ENCODE peak calls at places on chromosomes 5 and 9, in nine cellular contexts. Q is NCI-H2081; J is cardiac muscle cell; Y is HCT116; N is anterior cingulate cortex; C is fibroblast of pulmonary artery; U is lung; R is stimulated activated CD4-positive, alpha-beta T cell treated with anti-CD3 and anti-CD28 coated beads, Interleukin-12 subunit alpha, Interleukin-12 subunit beta, amount 100 ng/mL, for 4 hours; V is stimulated activated CD8-positive, alpha-beta memory T cell treated with anti-CD3 and anti-CD28 coated beads, Interleukin-2, amount 100 ng/mL, for 48 hours. S is an unnamed sample.

GRCh38 chr5:39598641-39599248 is 174.0 kb upstream of the DAB2 start:
- DNase-seq in Q (no peak), J (no peak), Y (no peak), N (no peak), C (no peak), U (no peak), R (no peak), V (no peak), S (no peak)

GRCh38 chr9:121818841-121819430 is 167.5 kb downstream of the DAB2IP start:
- DNase-seq in Q (no peak), J (no peak), Y (no peak), N (no peak), C (no peak), U (no peak), R (no peak), V (no peak), S (no peak)

GRCh38 chr9:101673642-101674041 is 64.8 kb downstream of the GRIN3A start:
- DNase-seq in Q (no peak), J (no peak), Y (no peak), N (no peak), C (no peak), U (no peak), R (no peak), V (no peak), S (no peak)

GRCh38 chr5:109739741-109740140 is 50.0 kb downstream of the MAN2A1 start:
- DNase-seq in Q (no peak), J (peak), Y (no peak), N (no peak), C (peak), U (no peak), R (no peak), V (no peak), S (no peak)

GRCh38 chr9:110251212-110251611 is 5.1 kb downstream of the TXN start:
- DNase-seq in Q (no peak), J (peak), Y (no peak), N (no peak), C (no peak), U (no peak), R (no peak), V (no peak), S (no peak)

GRCh38 chr9:87535817-87536539 is 38.3 kb downstream of the DAPK1 start:
- DNase-seq in Q (no peak), J (peak), Y (no peak), N (no peak), C (no peak), U (no peak), R (no peak), V (peak), S (no peak)

GRCh38 chr5:154145268-154145667 is 45.3 kb upstream of the GALNT10 start:
- DNase-seq in Q (no peak), J (no peak), Y (no peak), N (no peak), C (no peak), U (peak), R (no peak), V (no peak), S (no peak)

GRCh38 chr9:133732351-133733073 is 5.6 kb downstream of the SARDH start:
- DNase-seq in Q (no peak), J (no peak), Y (no peak), N (no peak), C (no peak), U (no peak), R (no peak), V (no peak), S (no peak)

GRCh38 chr5:58265531-58265930 is 194.4 kb downstream of the PLK2 start:
- DNase-seq in Q (no peak), J (no peak), Y (no peak), N (no peak), C (no peak), U (no peak), R (no peak), V (no peak), S (no peak)

GRCh38 chr5:95858023-95858461 is 35.5 kb upstream of the GLRX start:
- DNase-seq in Q (no peak), J (peak), Y (no peak), N (no peak), C (peak), U (peak), R (no peak), V (no peak), S (no peak)

GRCh38 chr9:90631964-90632363 is 10.7 kb downstream of the DIRAS2 start:
- DNase-seq in Q (no peak), J (no peak), Y (no peak), N (no peak), C (no peak), U (no peak), R (no peak), V (no peak), S (no peak)

GRCh38 chr5:91311697-91312501 is 71.2 kb downstream of the ARRDC3 start:
- DNase-seq in Q (no peak), J (peak), Y (peak), N (peak), C (peak), U (peak), R (peak), V (peak), S (peak)

GRCh38 chr5:138466058-138466899 is 1.0 kb downstream of the EGR1 start:
- DNase-seq in Q (no peak), J (no peak), Y (no peak), N (no peak), C (peak), U (peak), R (no peak), V (no peak), S (peak)

GRCh38 chr5:2727620-2728019 is 23.9 kb downstream of the IRX2 start:
- DNase-seq in Q (no peak), J (no peak), Y (no peak), N (no peak), C (no peak), U (no peak), R (no peak), V (no peak), S (no peak)

GRCh38 chr9:95434116-95435073 is 82.4 kb downstream of the PTCH1 start:
- DNase-seq in Q (no peak), J (peak), Y (peak), N (no peak), C (no peak), U (no peak), R (no peak), V (no peak), S (no peak)

GRCh38 chr9:93896093-93896492 is 59.1 kb downstream of the BARX1 start:
- DNase-seq in Q (no peak), J (no peak), Y (no peak), N (no peak), C (no peak), U (no peak), R (no peak), V (no peak), S (no peak)

GRCh38 chr9:134783699-134784039 is 96.9 kb upstream of the FCN2 start:
- DNase-seq in Q (no peak), J (peak), Y (no peak), N (no peak), C (peak), U (peak), R (no peak), V (no peak), S (no peak)

GRCh38 chr9:116075191-116075590 is 78.4 kb upstream of the PAPPA start:
- DNase-seq in Q (no peak), J (peak), Y (no peak), N (no peak), C (peak), U (no peak), R (no peak), V (no peak), S (no peak)

GRCh38 chr5:164002214-164002613 is 496.8 kb downstream of the MAT2B start:
- DNase-seq in Q (no peak), J (no peak), Y (no peak), N (no peak), C (no peak), U (no peak), R (no peak), V (no peak), S (no peak)

GRCh38 chr5:56085205-56085604 is 90.4 kb upstream of the IL6ST start:
- DNase-seq in Q (no peak), J (peak), Y (no peak), N (no peak), C (peak), U (no peak), R (no peak), V (no peak), S (no peak)

GRCh38 chr5:25418319-25418859 is 773.6 kb upstream of the CDH10 start:
- DNase-seq in Q (no peak), J (no peak), Y (no peak), N (no peak), C (no peak), U (no peak), R (no peak), V (no peak), S (no peak)

GRCh38 chr5:176532795-176533194 is 4.4 kb downstream of the RNF44 start:
- DNase-seq in Q (no peak), J (no peak), Y (no peak), N (no peak), C (no peak), U (no peak), R (no peak), V (no peak), S (no peak)

GRCh38 chr5:24163091-24163490 is 481.7 kb downstream of the CDH10 start:
- DNase-seq in Q (no peak), J (no peak), Y (no peak), N (no peak), C (no peak), U (no peak), R (no peak), V (no peak), S (no peak)

GRCh38 chr9:136089697-136090045 is 5.4 kb downstream of the NACC2 start:
- DNase-seq in Q (no peak), J (peak), Y (no peak), N (no peak), C (peak), U (no peak), R (no peak), V (no peak), S (no peak)

GRCh38 chr5:14061106-14061505 is 82.0 kb upstream of the TRIO start:
- DNase-seq in Q (no peak), J (no peak), Y (no peak), N (no peak), C (no peak), U (no peak), R (no peak), V (no peak), S (no peak)

GRCh38 chr9:134891016-134891589 is 10.5 kb downstream of the FCN2 start:
- DNase-seq in Q (no peak), J (no peak), Y (no peak), N (no peak), C (no peak), U (no peak), R (no peak), V (no peak), S (no peak)

GRCh38 chr5:78577051-78577807 is 71.3 kb downstream of the LHFPL2 start:
- DNase-seq in Q (no peak), J (no peak), Y (no peak), N (no peak), C (no peak), U (no peak), R (no peak), V (no peak), S (no peak)

GRCh38 chr5:126973193-126973592 is 57.2 kb downstream of the MARCHF3 start:
- DNase-seq in Q (no peak), J (no peak), Y (no peak), N (no peak), C (no peak), U (no peak), R (no peak), V (no peak), S (no peak)

GRCh38 chr5:96601811-96602244 is 60.3 kb upstream of the CAST start:
- DNase-seq in Q (peak), J (peak), Y (peak), N (peak), C (peak), U (peak), R (peak), V (no peak), S (peak)

S was measured in T1000.